ENCODE peak calls at places on chromosomes 7 and 10, in four cellular contexts. One of them, this sample, is unnamed.

GRCh38 chr10:125627646-125628045 is 55.3 kb downstream of the TEX36 start:
- DNase-seq in astrocyte of the spinal cord: no peak
- DNase-seq in natural killer cell: no peak
- DNase-seq in body of pancreas: no peak
- DNase-seq in this sample: no peak

GRCh38 chr7:21912305-21912704 is 33.4 kb downstream of the CDCA7L start:
- DNase-seq in body of pancreas: peak
- DNase-seq in natural killer cell: no peak
- DNase-seq in astrocyte of the spinal cord: peak
- DNase-seq in this sample: no peak

GRCh38 chr7:136133491-136133990 is 156.4 kb upstream of the MTPN start:
- DNase-seq in astrocyte of the spinal cord: peak
- DNase-seq in natural killer cell: no peak
- DNase-seq in body of pancreas: no peak
- DNase-seq in this sample: no peak

GRCh38 chr10:102775201-102775972 is 31.6 kb downstream of the WBP1L start:
- DNase-seq in natural killer cell: no peak
- DNase-seq in astrocyte of the spinal cord: peak
- DNase-seq in body of pancreas: peak
- DNase-seq in this sample: no peak

GRCh38 chr10:98030991-98031431 is 590 bp upstream of the CRTAC1 start:
- DNase-seq in natural killer cell: no peak
- DNase-seq in body of pancreas: no peak
- DNase-seq in astrocyte of the spinal cord: no peak
- DNase-seq in this sample: no peak

GRCh38 chr10:29240991-29241660 is 47.7 kb upstream of the LYZL1 start:
- DNase-seq in natural killer cell: no peak
- DNase-seq in astrocyte of the spinal cord: no peak
- DNase-seq in body of pancreas: no peak
- DNase-seq in this sample: no peak

GRCh38 chr7:116910367-116910766 is 42.9 kb upstream of the ST7 start:
- DNase-seq in natural killer cell: no peak
- DNase-seq in body of pancreas: no peak
- DNase-seq in astrocyte of the spinal cord: no peak
- DNase-seq in this sample: no peak

GRCh38 chr7:113730309-113730955 is 188.4 kb downstream of the PPP1R3A start:
- DNase-seq in astrocyte of the spinal cord: peak
- DNase-seq in body of pancreas: no peak
- DNase-seq in natural killer cell: no peak
- DNase-seq in this sample: peak

GRCh38 chr10:97612386-97612785 is 20.9 kb downstream of the MORN4 start:
- DNase-seq in natural killer cell: no peak
- DNase-seq in body of pancreas: no peak
- DNase-seq in astrocyte of the spinal cord: peak
- DNase-seq in this sample: peak

GRCh38 chr7:100972002-100972347 is 2.6 kb downstream of the MUC12 start:
- DNase-seq in natural killer cell: no peak
- DNase-seq in body of pancreas: no peak
- DNase-seq in astrocyte of the spinal cord: no peak
- DNase-seq in this sample: no peak

GRCh38 chr10:60473557-60473956 is 83.9 kb upstream of the ANK3 start:
- DNase-seq in body of pancreas: no peak
- DNase-seq in natural killer cell: no peak
- DNase-seq in astrocyte of the spinal cord: no peak
- DNase-seq in this sample: peak

GRCh38 chr10:101601541-101601940 is 13.4 kb downstream of the DPCD start:
- DNase-seq in astrocyte of the spinal cord: no peak
- DNase-seq in body of pancreas: peak
- DNase-seq in natural killer cell: no peak
- DNase-seq in this sample: no peak

GRCh38 chr10:42864575-42864974 is 82.0 kb downstream of the BMS1 start:
- DNase-seq in body of pancreas: no peak
- DNase-seq in astrocyte of the spinal cord: no peak
- DNase-seq in natural killer cell: no peak
- DNase-seq in this sample: peak

GRCh38 chr10:42868530-42868929 is 85.9 kb downstream of the BMS1 start:
- DNase-seq in natural killer cell: no peak
- DNase-seq in body of pancreas: no peak
- DNase-seq in astrocyte of the spinal cord: no peak
- DNase-seq in this sample: no peak

GRCh38 chr10:42865716-42866114 is 83.1 kb downstream of the BMS1 start:
- DNase-seq in body of pancreas: no peak
- DNase-seq in natural killer cell: no peak
- DNase-seq in astrocyte of the spinal cord: no peak
- DNase-seq in this sample: no peak

GRCh38 chr10:42867571-42867970 is 85.0 kb downstream of the BMS1 start:
- DNase-seq in natural killer cell: no peak
- DNase-seq in body of pancreas: no peak
- DNase-seq in astrocyte of the spinal cord: no peak
- DNase-seq in this sample: no peak

DNA sequence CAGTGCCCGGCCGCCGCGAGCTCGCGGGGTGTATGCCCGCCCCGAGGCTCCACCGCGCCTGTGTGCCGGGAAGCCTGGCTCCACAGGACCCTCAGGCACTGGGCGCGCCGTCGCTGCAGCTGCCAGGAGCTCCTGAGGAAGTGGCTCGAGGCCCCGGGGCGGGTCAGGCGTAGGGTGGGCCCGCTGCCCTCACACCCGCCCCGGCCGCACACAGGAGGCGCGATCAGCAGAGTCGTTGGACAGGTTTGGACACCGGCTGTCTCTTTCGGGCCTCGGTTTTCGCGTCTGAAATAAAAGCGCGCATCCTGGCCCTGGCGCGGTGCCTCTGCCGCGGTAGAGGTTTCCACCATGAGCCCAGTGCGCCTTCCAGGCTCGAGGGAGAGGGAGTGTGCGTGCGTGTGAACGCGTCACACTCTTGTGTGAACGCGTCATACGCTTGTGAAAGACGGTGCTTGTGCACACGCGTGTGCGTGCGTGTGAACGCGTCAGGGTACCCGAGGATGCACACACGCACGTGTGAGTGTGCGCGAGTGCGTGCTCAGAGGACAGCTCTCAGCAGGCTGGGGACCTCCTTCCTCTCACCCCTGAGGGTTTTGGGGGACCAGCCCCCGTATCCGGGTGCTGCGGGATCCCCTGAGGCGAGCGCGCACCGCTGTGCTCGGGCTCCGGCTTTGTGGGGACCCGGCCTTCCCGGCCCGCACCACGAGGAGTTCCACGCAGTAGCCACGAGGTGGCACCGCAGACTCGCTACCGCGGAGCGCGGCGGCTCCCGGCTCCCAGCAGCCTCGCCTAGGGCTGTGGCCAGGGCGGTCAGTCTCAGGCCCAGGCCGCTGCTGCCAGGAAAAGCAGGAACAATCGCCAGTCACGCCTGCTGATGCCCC is 83.8 kb downstream of the BMS1 start:
- DNase-seq in body of pancreas: peak
- DNase-seq in natural killer cell: peak
- DNase-seq in astrocyte of the spinal cord: peak
- DNase-seq in this sample: peak
- TF ChIP-seq CTCF in body of pancreas: peak
- TF ChIP-seq CTCF in natural killer cell: peak
- TF ChIP-seq CTCF in astrocyte of the spinal cord: peak
- TF ChIP-seq CTCF in this sample: peak

GRCh38 chr7:15308831-15309230 is 253.0 kb downstream of the AGMO start:
- DNase-seq in body of pancreas: no peak
- DNase-seq in astrocyte of the spinal cord: no peak
- DNase-seq in natural killer cell: no peak
- DNase-seq in this sample: no peak

GRCh38 chr7:15306286-15306685 is 255.5 kb downstream of the AGMO start:
- DNase-seq in natural killer cell: no peak
- DNase-seq in body of pancreas: no peak
- DNase-seq in astrocyte of the spinal cord: no peak
- DNase-seq in this sample: no peak

GRCh38 chr7:15309891-15310290 is 251.9 kb downstream of the AGMO start:
- DNase-seq in astrocyte of the spinal cord: no peak
- DNase-seq in natural killer cell: no peak
- DNase-seq in body of pancreas: no peak
- DNase-seq in this sample: peak

GRCh38 chr7:15303357-15303756 is 258.5 kb downstream of the AGMO start:
- DNase-seq in body of pancreas: no peak
- DNase-seq in natural killer cell: no peak
- DNase-seq in astrocyte of the spinal cord: no peak
- DNase-seq in this sample: no peak

GRCh38 chr7:15305002-15305600 is 256.7 kb downstream of the AGMO start:
- DNase-seq in astrocyte of the spinal cord: peak
- DNase-seq in natural killer cell: no peak
- DNase-seq in body of pancreas: peak
- DNase-seq in this sample: peak
- TF ChIP-seq CTCF in astrocyte of the spinal cord: peak
- TF ChIP-seq CTCF in natural killer cell: no peak
- TF ChIP-seq CTCF in body of pancreas: peak
- TF ChIP-seq CTCF in this sample: peak

GRCh38 chr7:139246905-139247304 is 15.9 kb downstream of the UBN2 start:
- DNase-seq in body of pancreas: no peak
- DNase-seq in astrocyte of the spinal cord: peak
- DNase-seq in natural killer cell: no peak
- DNase-seq in this sample: no peak

GRCh38 chr7:139249179-139249822 is 18.3 kb downstream of the UBN2 start:
- DNase-seq in natural killer cell: no peak
- DNase-seq in astrocyte of the spinal cord: no peak
- DNase-seq in body of pancreas: no peak
- DNase-seq in this sample: no peak

GRCh38 chr7:139246494-139246893 is 15.5 kb downstream of the UBN2 start:
- DNase-seq in natural killer cell: no peak
- DNase-seq in body of pancreas: no peak
- DNase-seq in astrocyte of the spinal cord: no peak
- DNase-seq in this sample: no peak

GRCh38 chr7:139254728-139255127 is 23.7 kb downstream of the UBN2 start:
- DNase-seq in body of pancreas: no peak
- DNase-seq in natural killer cell: no peak
- DNase-seq in astrocyte of the spinal cord: no peak
- DNase-seq in this sample: no peak

GRCh38 chr7:139252451-139252850 is 21.4 kb downstream of the UBN2 start:
- DNase-seq in astrocyte of the spinal cord: no peak
- DNase-seq in natural killer cell: no peak
- DNase-seq in body of pancreas: no peak
- DNase-seq in this sample: no peak
- TF ChIP-seq CTCF in astrocyte of the spinal cord: no peak
- TF ChIP-seq CTCF in natural killer cell: no peak
- TF ChIP-seq CTCF in body of pancreas: no peak
- TF ChIP-seq CTCF in this sample: no peak

DNA sequence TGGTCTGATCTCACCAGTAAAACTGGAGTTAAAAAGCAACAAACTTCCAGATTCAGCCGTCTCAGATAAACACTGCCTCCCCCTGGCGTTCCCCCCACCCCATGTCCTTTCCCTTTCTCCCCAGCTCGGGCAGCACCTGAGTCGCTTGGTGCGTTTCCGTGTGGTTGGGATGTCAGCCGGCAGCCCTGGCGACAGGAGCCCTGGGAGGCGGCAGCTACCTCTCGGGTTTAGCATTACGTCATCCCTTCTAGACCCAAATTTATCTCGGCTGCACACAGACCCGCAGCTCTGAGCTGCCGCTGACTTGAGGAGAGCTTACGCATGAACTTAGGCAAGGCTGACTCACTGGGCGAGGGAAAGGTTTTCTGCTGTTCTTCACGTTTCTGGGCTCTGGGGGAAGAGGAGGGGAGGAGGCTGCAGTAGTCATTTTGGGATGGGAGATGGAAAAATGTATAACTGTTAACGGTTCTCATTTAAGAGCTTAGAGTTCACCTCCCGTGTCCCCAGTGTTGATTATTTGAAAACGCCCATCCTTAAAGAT is 14.4 kb downstream of the MXI1 start:
- DNase-seq in body of pancreas: peak
- DNase-seq in natural killer cell: peak
- DNase-seq in astrocyte of the spinal cord: peak
- DNase-seq in this sample: no peak
- TF ChIP-seq CTCF in body of pancreas: peak
- TF ChIP-seq CTCF in natural killer cell: no peak
- TF ChIP-seq CTCF in astrocyte of the spinal cord: peak
- TF ChIP-seq CTCF in this sample: no peak

DNA sequence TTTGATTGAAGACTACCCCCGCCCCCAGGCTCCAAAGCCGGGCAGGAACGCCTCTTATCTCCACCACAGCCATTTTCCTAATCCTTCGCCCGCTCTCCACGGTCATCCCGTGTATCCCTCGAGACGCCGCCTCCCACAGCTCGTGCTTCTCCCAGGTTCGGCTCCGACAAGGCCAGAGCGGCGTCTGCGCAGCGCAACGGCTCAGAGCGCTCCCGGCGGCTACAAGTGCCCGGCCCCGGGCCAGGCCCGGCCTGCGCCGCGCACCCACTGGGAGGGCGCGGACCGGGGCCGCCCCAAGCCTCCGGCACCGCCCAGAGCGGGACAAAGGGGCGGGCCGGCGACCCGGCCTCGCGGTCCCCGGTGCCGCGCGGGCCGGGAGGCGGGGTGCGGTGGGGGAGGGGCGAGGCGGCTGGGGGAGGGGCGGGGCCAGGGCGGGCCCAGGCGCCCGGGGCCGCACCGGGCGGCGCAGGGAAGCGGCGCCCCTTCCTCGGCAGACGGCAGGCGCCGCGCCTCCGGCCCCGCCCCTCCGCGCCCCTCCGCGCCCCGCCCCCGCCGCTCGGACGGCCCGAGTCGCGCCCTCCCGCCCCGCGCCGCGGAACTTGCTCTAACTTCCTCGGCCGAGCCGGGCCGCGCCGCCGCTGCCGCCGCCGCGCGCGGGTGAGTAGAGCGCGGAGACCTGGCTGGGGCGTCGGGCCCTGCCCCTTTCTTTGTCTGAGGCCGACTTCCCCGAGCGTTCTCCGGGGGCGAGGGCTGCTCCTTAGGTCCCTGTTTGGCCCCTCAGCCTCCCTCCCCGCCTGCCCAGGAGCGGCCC is at the start of gene TSPAN14:
- DNase-seq in body of pancreas: peak
- DNase-seq in astrocyte of the spinal cord: peak
- DNase-seq in natural killer cell: peak
- DNase-seq in this sample: no peak
- TF ChIP-seq CTCF in body of pancreas: no peak
- TF ChIP-seq CTCF in astrocyte of the spinal cord: no peak
- TF ChIP-seq CTCF in natural killer cell: no peak
- TF ChIP-seq CTCF in this sample: no peak

GRCh38 chr7:4738711-4739527 is 36.5 kb upstream of the AP5Z1 start:
- DNase-seq in natural killer cell: no peak
- DNase-seq in body of pancreas: peak
- DNase-seq in astrocyte of the spinal cord: peak
- DNase-seq in this sample: no peak
- TF ChIP-seq CTCF in natural killer cell: no peak
- TF ChIP-seq CTCF in body of pancreas: no peak
- TF ChIP-seq CTCF in astrocyte of the spinal cord: no peak
- TF ChIP-seq CTCF in this sample: no peak